ENCODE peak calls at places on chromosome 3, in nine cellular contexts. G is transverse colon, R is iPS DF 6.9, C is stomach, S is WERI-Rb-1, J is mammary epithelial cell, D is neuronal stem cell, K is prostate gland, X is tibial nerve. W is an unnamed sample.

GRCh38 chr3:4584537-4585249 is 91.5 kb downstream of the ITPR1 start:
- DNase-seq in G (peak; percentile 15), R (no peak), C (no peak), S (no peak), J (peak; percentile 19), D (no peak), K (no peak), X (no peak), W (no peak)

GRCh38 chr3:189839576-189839975 is 208.4 kb downstream of the TP63 start:
- DNase-seq in G (no peak), R (no peak), C (no peak), S (no peak), J (peak; percentile 83), D (no peak), K (no peak), X (no peak), W (no peak)

GRCh38 chr3:23740517-23741402 is 65.0 kb upstream of the UBE2E1 start:
- DNase-seq in G (peak; percentile 68), R (no peak), C (peak; percentile 55), S (no peak), J (peak; percentile 96), D (no peak), K (no peak), X (no peak), W (peak; percentile 76)

GRCh38 chr3:56054827-56055226 is 413.4 kb downstream of the ERC2 start:
- DNase-seq in G (no peak), R (no peak), C (no peak), S (no peak), J (no peak), D (no peak), K (no peak), X (no peak), W (no peak)

GRCh38 chr3:100288288-100288894 is 27.6 kb downstream of the TBC1D23 start:
- DNase-seq in G (no peak), R (no peak), C (no peak), S (no peak), J (no peak), D (no peak), K (no peak), X (no peak), W (no peak)

GRCh38 chr3:167936010-167936409 is 159.7 kb downstream of the GOLIM4 start:
- DNase-seq in G (no peak), R (no peak), C (no peak), S (no peak), J (no peak), D (no peak), K (peak; percentile 17), X (no peak), W (no peak)

GRCh38 chr3:13480340-13481318 is 523 bp downstream of the HDAC11 start:
- DNase-seq in G (peak; percentile 50), R (no peak), C (no peak), S (peak; percentile 31), J (peak; percentile 11), D (no peak), K (no peak), X (no peak), W (peak; percentile 47)

GRCh38 chr3:50189274-50189673 is 2.1 kb upstream of the GNAT1 start:
- DNase-seq in G (peak; percentile 75), R (peak; percentile 72), C (peak; percentile 85), S (peak; percentile 85), J (peak; percentile 60), D (peak; percentile 66), K (peak; percentile 84), X (peak; percentile 47), W (peak; percentile 75)

GRCh38 chr3:21750831-21751391 is at the start of gene ZNF385D:
- DNase-seq in G (no peak), R (peak; percentile 52), C (no peak), S (peak; percentile 67), J (peak; percentile 51), D (peak; percentile 71), K (peak; percentile 25), X (peak; percentile 27), W (peak; percentile 15)

GRCh38 chr3:48440590-48440958 is 517 bp downstream of the TMA7 start:
- DNase-seq in G (peak; percentile 30), R (no peak), C (no peak), S (no peak), J (no peak), D (no peak), K (no peak), X (no peak), W (no peak)

GRCh38 chr3:10748040-10748439 is 68.0 kb upstream of the SLC6A11 start:
- DNase-seq in G (no peak), R (no peak), C (no peak), S (no peak), J (no peak), D (no peak), K (no peak), X (no peak), W (no peak)
- H3K27me3 ChIP-seq in G (peaks cover 24% of the 10 kb centered on the region), R (no peaks in the 10 kb centered on the region), C (peaks cover 58% of the 10 kb centered on the region), S (peaks cover 11% of the 10 kb centered on the region), J (peaks cover 2% of the 10 kb centered on the region), D (peaks cover 6% of the 10 kb centered on the region), K (no peaks in the 10 kb centered on the region), X (peaks cover 25% of the 10 kb centered on the region), W (no peaks in the 10 kb centered on the region)

GRCh38 chr3:154872089-154872488 is 208.0 kb upstream of the MME start:
- DNase-seq in G (no peak), R (no peak), C (no peak), S (no peak), J (no peak), D (no peak), K (no peak), X (no peak), W (no peak)
- H3K4me3 ChIP-seq in G (no peak overlapping the region), R (no peak overlapping the region), C (no peak overlapping the region), S (no peak overlapping the region), J (no peak overlapping the region), D (no peak overlapping the region), K (no peak overlapping the region), X (no peak overlapping the region), W (no peak overlapping the region)

GRCh38 chr3:45955017-45955647 is 11.9 kb downstream of the CXCR6 start:
- DNase-seq in G (no peak), R (no peak), C (no peak), S (no peak), J (no peak), D (no peak), K (no peak), X (no peak), W (no peak)

GRCh38 chr3:45957606-45958005 is 14.3 kb downstream of the CXCR6 start:
- DNase-seq in G (no peak), R (no peak), C (no peak), S (no peak), J (no peak), D (no peak), K (no peak), X (no peak), W (no peak)

GRCh38 chr3:45953536-45953935 is 10.3 kb downstream of the CXCR6 start:
- DNase-seq in G (no peak), R (no peak), C (no peak), S (no peak), J (no peak), D (no peak), K (no peak), X (no peak), W (no peak)

GRCh38 chr3:45954306-45954705 is 11.0 kb downstream of the CXCR6 start:
- DNase-seq in G (no peak), R (no peak), C (no peak), S (no peak), J (no peak), D (no peak), K (no peak), X (no peak), W (no peak)

DNA sequence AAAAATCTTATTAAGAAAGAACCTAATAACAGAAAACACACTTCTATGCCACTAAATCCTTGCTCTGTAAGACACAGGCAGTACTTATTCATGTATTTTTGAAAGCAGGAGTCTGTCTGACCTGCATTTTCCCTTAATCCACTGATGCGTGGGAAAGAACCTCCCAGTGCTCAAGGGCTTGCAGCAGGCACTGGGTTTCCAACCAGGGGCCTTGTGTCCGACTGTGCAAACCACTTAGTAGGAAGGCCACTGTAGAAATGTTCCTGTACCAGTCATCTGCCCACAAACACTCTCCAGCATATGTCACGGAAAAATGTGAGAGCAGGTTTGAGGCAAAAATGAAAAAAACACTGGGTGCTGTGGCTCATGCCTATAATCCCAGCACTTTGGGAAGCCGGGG is 12.4 kb downstream of the CXCR6 start:
- DNase-seq in G (no peak), R (no peak), C (no peak), S (no peak), J (no peak), D (no peak), K (no peak), X (no peak), W (no peak)
- H3K27ac ChIP-seq in G (no peak overlapping the region), R (no peak overlapping the region), C (no peak overlapping the region), S (no peak overlapping the region), J (no peak overlapping the region), D (no peak overlapping the region), K (no peak overlapping the region), X (no peak overlapping the region), W (no peak overlapping the region)

DNA sequence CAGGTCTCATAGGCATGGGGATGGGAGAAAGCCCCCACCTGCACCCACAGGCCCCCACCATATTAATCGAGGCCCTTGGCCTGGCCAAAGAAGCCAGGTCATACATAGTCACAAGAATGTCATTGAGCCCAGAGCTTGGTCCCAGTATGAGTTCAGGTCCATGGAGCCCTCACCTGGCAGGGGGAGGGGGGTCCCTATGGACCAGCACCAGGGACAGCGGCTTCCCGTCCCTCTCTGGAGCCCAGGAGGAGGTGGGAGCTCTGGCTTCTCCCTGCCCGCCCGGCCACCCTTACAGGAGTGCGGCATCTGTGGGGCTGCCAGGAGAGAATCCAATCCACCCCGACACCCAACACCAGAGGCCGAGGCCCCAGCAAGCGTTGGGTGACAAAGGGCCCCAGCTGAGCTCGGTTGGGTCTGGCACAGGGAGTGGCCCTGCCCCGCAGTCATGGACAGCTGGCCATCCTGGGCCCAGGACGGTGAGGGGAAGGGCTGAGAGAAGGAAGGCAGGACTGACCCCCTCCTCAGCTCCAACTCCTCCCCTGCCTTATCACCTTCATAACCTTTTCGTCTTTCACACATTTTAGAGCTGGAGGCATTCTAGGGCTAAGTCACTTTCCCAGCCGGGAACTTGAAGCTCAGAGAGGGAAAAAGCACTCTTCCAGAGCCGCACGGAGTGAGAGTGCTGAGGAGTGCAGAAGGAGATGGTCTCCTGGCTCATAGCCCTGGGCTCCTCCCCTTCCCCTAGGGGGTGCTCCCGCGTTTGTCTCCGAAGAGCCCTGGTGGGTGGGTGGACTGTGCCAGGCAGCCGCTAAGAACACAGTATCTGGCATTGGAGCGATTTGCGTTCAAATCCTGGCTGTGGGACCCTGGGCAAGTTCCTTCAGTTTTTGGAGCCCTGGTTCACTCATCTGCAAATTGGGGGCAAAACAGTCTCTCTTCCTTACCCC is 54.6 kb downstream of the ATP2B2 start:
- DNase-seq in G (no peak), R (no peak), C (no peak), S (peak; percentile 51), J (no peak), D (no peak), K (no peak), X (no peak), W (no peak)
- H3K27me3 ChIP-seq in G (no peaks in the 10 kb centered on the region), R (no peaks in the 10 kb centered on the region), C (peaks cover 48% of the 10 kb centered on the region), S (no peaks in the 10 kb centered on the region), J (peaks cover 2% of the 10 kb centered on the region), D (no peaks in the 10 kb centered on the region), K (no peaks in the 10 kb centered on the region), X (no peaks in the 10 kb centered on the region), W (no peaks in the 10 kb centered on the region)

GRCh38 chr3:72533584-72534473 is 314.4 kb downstream of the SHQ1 start:
- DNase-seq in G (no peak), R (no peak), C (no peak), S (no peak), J (no peak), D (no peak), K (no peak), X (no peak), W (no peak)
- H3K4me3 ChIP-seq in G (no peak overlapping the region), R (no peak overlapping the region), C (no peak overlapping the region), S (no peak overlapping the region), J (no peak overlapping the region), D (peak overlapping the region; percentile 65), K (no peak overlapping the region), X (no peak overlapping the region), W (no peak overlapping the region)

W was measured in colonic mucosa.